ENCODE peak calls at places on chromosomes 1 and 21, in ten cellular contexts. One of them, this sample, is unnamed.
A peak's percentile ranks its signal among the peaks of the same experiment; 100 is the strongest.

GRCh38 chr1:225670356-225670755 is 17.4 kb upstream of the ENAH start:
- DNase-seq in transverse colon: no peak
- DNase-seq in K562: no peak
- DNase-seq in sigmoid colon: no peak
- DNase-seq in A549: no peak
- DNase-seq in tibial nerve: no peak
- DNase-seq in stomach: no peak
- DNase-seq in upper lobe of left lung: no peak
- DNase-seq in esophagus muscularis mucosa: no peak
- DNase-seq in HepG2: no peak
- DNase-seq in this sample: no peak

GRCh38 chr21:33238565-33239255 is 9.0 kb downstream of the IFNAR2 start:
- DNase-seq in transverse colon: peak; percentile 31
- DNase-seq in K562: no peak
- DNase-seq in sigmoid colon: no peak
- DNase-seq in A549: no peak
- DNase-seq in tibial nerve: no peak
- DNase-seq in stomach: no peak
- DNase-seq in upper lobe of left lung: no peak
- DNase-seq in esophagus muscularis mucosa: no peak
- DNase-seq in HepG2: no peak
- DNase-seq in this sample: no peak

GRCh38 chr1:162977944-162978568 is 91.1 kb upstream of the RGS4 start:
- DNase-seq in transverse colon: no peak
- DNase-seq in K562: no peak
- DNase-seq in sigmoid colon: no peak
- DNase-seq in A549: no peak
- DNase-seq in tibial nerve: no peak
- DNase-seq in stomach: no peak
- DNase-seq in upper lobe of left lung: no peak
- DNase-seq in esophagus muscularis mucosa: no peak
- DNase-seq in HepG2: no peak
- DNase-seq in this sample: peak; percentile 36

GRCh38 chr1:56189454-56189853 is 389.9 kb downstream of the PLPP3 start:
- DNase-seq in transverse colon: no peak
- DNase-seq in K562: no peak
- DNase-seq in sigmoid colon: no peak
- DNase-seq in A549: no peak
- DNase-seq in tibial nerve: no peak
- DNase-seq in stomach: no peak
- DNase-seq in upper lobe of left lung: no peak
- DNase-seq in esophagus muscularis mucosa: no peak
- DNase-seq in HepG2: no peak
- DNase-seq in this sample: no peak

GRCh38 chr1:22132517-22133235 is 10.2 kb downstream of the WNT4 start:
- DNase-seq in transverse colon: no peak
- DNase-seq in K562: no peak
- DNase-seq in sigmoid colon: no peak
- DNase-seq in A549: no peak
- DNase-seq in tibial nerve: no peak
- DNase-seq in stomach: no peak
- DNase-seq in upper lobe of left lung: no peak
- DNase-seq in esophagus muscularis mucosa: no peak
- DNase-seq in HepG2: no peak
- DNase-seq in this sample: no peak

GRCh38 chr1:7712731-7713323 is 58.3 kb upstream of the VAMP3 start:
- DNase-seq in transverse colon: no peak
- DNase-seq in K562: no peak
- DNase-seq in sigmoid colon: no peak
- DNase-seq in A549: no peak
- DNase-seq in tibial nerve: no peak
- DNase-seq in stomach: no peak
- DNase-seq in upper lobe of left lung: no peak
- DNase-seq in esophagus muscularis mucosa: no peak
- DNase-seq in HepG2: no peak
- DNase-seq in this sample: no peak

GRCh38 chr1:230836347-230836746 is 32.0 kb downstream of the C1orf198 start:
- DNase-seq in transverse colon: no peak
- DNase-seq in K562: no peak
- DNase-seq in sigmoid colon: no peak
- DNase-seq in A549: no peak
- DNase-seq in tibial nerve: no peak
- DNase-seq in stomach: no peak
- DNase-seq in upper lobe of left lung: no peak
- DNase-seq in esophagus muscularis mucosa: peak; percentile 39
- DNase-seq in HepG2: no peak
- DNase-seq in this sample: no peak

GRCh38 chr1:156546267-156546666 is 26.1 kb downstream of the IQGAP3 start:
- DNase-seq in transverse colon: no peak
- DNase-seq in K562: no peak
- DNase-seq in sigmoid colon: peak; percentile 24
- DNase-seq in A549: no peak
- DNase-seq in tibial nerve: no peak
- DNase-seq in stomach: no peak
- DNase-seq in upper lobe of left lung: no peak
- DNase-seq in esophagus muscularis mucosa: no peak
- DNase-seq in HepG2: no peak
- DNase-seq in this sample: no peak

GRCh38 chr1:30615076-30615795 is 108.1 kb downstream of the MATN1 start:
- DNase-seq in transverse colon: no peak
- DNase-seq in K562: no peak
- DNase-seq in sigmoid colon: no peak
- DNase-seq in A549: no peak
- DNase-seq in tibial nerve: no peak
- DNase-seq in stomach: no peak
- DNase-seq in upper lobe of left lung: no peak
- DNase-seq in esophagus muscularis mucosa: no peak
- DNase-seq in HepG2: no peak
- DNase-seq in this sample: no peak

GRCh38 chr1:172544481-172545104 is 11.6 kb downstream of the SUCO start:
- DNase-seq in transverse colon: no peak
- DNase-seq in K562: no peak
- DNase-seq in sigmoid colon: no peak
- DNase-seq in A549: no peak
- DNase-seq in tibial nerve: no peak
- DNase-seq in stomach: no peak
- DNase-seq in upper lobe of left lung: no peak
- DNase-seq in esophagus muscularis mucosa: no peak
- DNase-seq in HepG2: no peak
- DNase-seq in this sample: no peak

DNA sequence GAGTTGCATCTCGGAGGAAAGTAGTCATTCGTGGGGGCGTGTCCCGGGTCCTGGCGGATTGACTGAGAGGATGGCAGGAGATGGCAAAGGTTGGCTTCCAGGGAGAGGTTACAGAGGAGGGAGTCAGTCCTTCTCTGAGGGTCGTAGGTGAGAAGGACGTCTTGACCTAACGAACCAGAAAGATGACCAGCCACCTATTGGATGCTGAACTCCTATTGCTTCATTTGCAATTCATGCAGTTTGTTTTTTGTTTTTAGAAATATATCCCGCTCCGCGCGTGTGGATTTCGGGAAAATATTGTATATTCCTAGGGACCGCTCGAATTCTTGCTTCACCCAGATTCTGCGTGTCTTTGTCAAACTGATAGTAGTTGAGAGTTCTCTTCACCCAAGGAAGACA is 527 bp downstream of the DISP1 start:
- DNase-seq in transverse colon: peak; percentile 61
- DNase-seq in K562: peak; percentile 24
- DNase-seq in sigmoid colon: peak; percentile 85
- DNase-seq in A549: peak; percentile 56
- DNase-seq in tibial nerve: no peak
- DNase-seq in stomach: no peak
- DNase-seq in upper lobe of left lung: no peak
- DNase-seq in esophagus muscularis mucosa: no peak
- DNase-seq in HepG2: no peak
- DNase-seq in this sample: peak; percentile 69
- TF ChIP-seq EP300 in transverse colon: no peak
- TF ChIP-seq EP300 in K562: no peak
- TF ChIP-seq EP300 in sigmoid colon: no peak
- TF ChIP-seq EP300 in A549: no peak
- TF ChIP-seq EP300 in tibial nerve: no peak
- TF ChIP-seq EP300 in stomach: no peak
- TF ChIP-seq EP300 in upper lobe of left lung: no peak
- TF ChIP-seq EP300 in esophagus muscularis mucosa: no peak
- TF ChIP-seq EP300 in HepG2: no peak
- TF ChIP-seq EP300 in this sample: no peak

GRCh38 chr21:35291963-35292627 is 243.0 kb upstream of the RUNX1 start:
- DNase-seq in transverse colon: no peak
- DNase-seq in K562: no peak
- DNase-seq in sigmoid colon: no peak
- DNase-seq in A549: no peak
- DNase-seq in tibial nerve: no peak
- DNase-seq in stomach: no peak
- DNase-seq in upper lobe of left lung: no peak
- DNase-seq in esophagus muscularis mucosa: no peak
- DNase-seq in HepG2: no peak
- DNase-seq in this sample: no peak
- TF ChIP-seq EP300 in transverse colon: no peak
- TF ChIP-seq EP300 in K562: no peak
- TF ChIP-seq EP300 in sigmoid colon: no peak
- TF ChIP-seq EP300 in A549: no peak
- TF ChIP-seq EP300 in tibial nerve: no peak
- TF ChIP-seq EP300 in stomach: no peak
- TF ChIP-seq EP300 in upper lobe of left lung: no peak
- TF ChIP-seq EP300 in esophagus muscularis mucosa: no peak
- TF ChIP-seq EP300 in HepG2: no peak
- TF ChIP-seq EP300 in this sample: no peak

GRCh38 chr1:199079994-199080393 is 441.2 kb downstream of the PTPRC start:
- DNase-seq in transverse colon: no peak
- DNase-seq in K562: no peak
- DNase-seq in sigmoid colon: no peak
- DNase-seq in A549: no peak
- DNase-seq in tibial nerve: no peak
- DNase-seq in stomach: no peak
- DNase-seq in upper lobe of left lung: no peak
- DNase-seq in esophagus muscularis mucosa: no peak
- DNase-seq in HepG2: no peak
- DNase-seq in this sample: no peak
- TF ChIP-seq EP300 in transverse colon: no peak
- TF ChIP-seq EP300 in K562: no peak
- TF ChIP-seq EP300 in sigmoid colon: no peak
- TF ChIP-seq EP300 in A549: no peak
- TF ChIP-seq EP300 in tibial nerve: no peak
- TF ChIP-seq EP300 in stomach: no peak
- TF ChIP-seq EP300 in upper lobe of left lung: no peak
- TF ChIP-seq EP300 in esophagus muscularis mucosa: no peak
- TF ChIP-seq EP300 in HepG2: no peak
- TF ChIP-seq EP300 in this sample: no peak

GRCh38 chr1:75503221-75503974 is 107.5 kb downstream of the SLC44A5 start:
- DNase-seq in transverse colon: no peak
- DNase-seq in K562: no peak
- DNase-seq in sigmoid colon: no peak
- DNase-seq in A549: no peak
- DNase-seq in tibial nerve: no peak
- DNase-seq in stomach: no peak
- DNase-seq in upper lobe of left lung: no peak
- DNase-seq in esophagus muscularis mucosa: no peak
- DNase-seq in HepG2: no peak
- DNase-seq in this sample: no peak

GRCh38 chr1:75501565-75501964 is 109.3 kb downstream of the SLC44A5 start:
- DNase-seq in transverse colon: no peak
- DNase-seq in K562: no peak
- DNase-seq in sigmoid colon: no peak
- DNase-seq in A549: no peak
- DNase-seq in tibial nerve: no peak
- DNase-seq in stomach: no peak
- DNase-seq in upper lobe of left lung: no peak
- DNase-seq in esophagus muscularis mucosa: no peak
- DNase-seq in HepG2: no peak
- DNase-seq in this sample: peak; percentile 41

DNA sequence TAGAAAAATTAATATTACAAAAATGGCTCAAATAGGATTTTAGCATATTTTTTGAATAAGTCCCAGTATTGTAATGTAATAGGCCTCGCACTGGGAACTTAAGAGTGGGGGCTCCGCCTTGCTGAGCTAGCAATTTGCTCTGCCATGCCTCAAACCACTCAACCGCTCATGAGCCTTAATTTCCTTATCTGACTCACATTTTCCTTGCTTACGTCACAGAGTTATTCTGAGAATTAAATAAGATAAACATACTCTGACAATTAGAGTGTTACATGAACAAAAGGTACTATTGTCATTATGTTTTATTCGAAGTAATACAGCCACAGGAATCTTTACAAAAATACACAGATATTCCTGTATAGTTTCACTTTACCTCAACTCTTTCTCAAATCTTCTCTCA is 108.1 kb downstream of the SLC44A5 start:
- DNase-seq in transverse colon: no peak
- DNase-seq in K562: no peak
- DNase-seq in sigmoid colon: no peak
- DNase-seq in A549: no peak
- DNase-seq in tibial nerve: no peak
- DNase-seq in stomach: no peak
- DNase-seq in upper lobe of left lung: no peak
- DNase-seq in esophagus muscularis mucosa: no peak
- DNase-seq in HepG2: no peak
- DNase-seq in this sample: no peak
- TF ChIP-seq EP300 in transverse colon: no peak
- TF ChIP-seq EP300 in K562: no peak
- TF ChIP-seq EP300 in sigmoid colon: no peak
- TF ChIP-seq EP300 in A549: no peak
- TF ChIP-seq EP300 in tibial nerve: no peak
- TF ChIP-seq EP300 in stomach: no peak
- TF ChIP-seq EP300 in upper lobe of left lung: no peak
- TF ChIP-seq EP300 in esophagus muscularis mucosa: no peak
- TF ChIP-seq EP300 in HepG2: no peak
- TF ChIP-seq EP300 in this sample: no peak